ENCODE peak calls at places on chromosomes 7 and 10, in four cellular contexts. D is GM20000, O is fibroblast of lung, Z is sigmoid colon. W is an unnamed sample.

GRCh38 chr10:35502697-35503096 is 102.4 kb upstream of the GJD4 start:
- DNase-seq in O (no peak), Z (no peak), D (no peak), W (no peak)

GRCh38 chr7:55242613-55243012 is 122.5 kb upstream of the LANCL2 start:
- DNase-seq in D (no peak), Z (no peak), O (peak), W (no peak)

GRCh38 chr10:77687621-77688020 is 50.0 kb upstream of the KCNMA1 start:
- DNase-seq in Z (no peak), O (no peak), D (no peak), W (no peak)

GRCh38 chr7:76267107-76267834 is 35.2 kb upstream of the HSPB1 start:
- DNase-seq in O (no peak), D (no peak), Z (no peak), W (peak)

GRCh38 chr7:98280296-98280695 is 1.2 kb upstream of the BRI3 start:
- DNase-seq in D (no peak), O (no peak), Z (no peak), W (no peak)

GRCh38 chr7:129258649-129259389 is 34.0 kb downstream of the AHCYL2 start:
- DNase-seq in Z (no peak), D (no peak), O (peak), W (no peak)

GRCh38 chr10:14583252-14583651 is 191.4 kb downstream of the FAM107B start:
- DNase-seq in D (no peak), O (no peak), Z (no peak), W (peak)

GRCh38 chr10:119812684-119813083 is 60.0 kb downstream of the MCMBP start:
- DNase-seq in Z (no peak), D (no peak), O (no peak), W (no peak)

GRCh38 chr7:650339-651031 is 76.0 kb upstream of the DNAAF5 start:
- DNase-seq in Z (no peak), O (no peak), D (no peak), W (no peak)

GRCh38 chr10:15427836-15428414 is 56.8 kb upstream of the FAM171A1 start:
- DNase-seq in D (no peak), O (peak), Z (no peak), W (no peak)

GRCh38 chr10:33334170-33334838 is at the start of gene NRP1:
- DNase-seq in Z (peak), D (peak), O (peak), W (peak)

GRCh38 chr7:140594131-140594691 is 46.4 kb downstream of the DENND2A start:
- DNase-seq in Z (no peak), O (no peak), D (no peak), W (no peak)

GRCh38 chr10:93006435-93007039 is 54.1 kb upstream of the CYP26C1 start:
- DNase-seq in O (peak), Z (no peak), D (peak), W (no peak)

GRCh38 chr10:77801474-77802238 is 124.9 kb downstream of the DLG5 start:
- DNase-seq in Z (no peak), D (peak), O (peak), W (peak)

GRCh38 chr7:81802251-81802650 is 32.4 kb upstream of the HGF start:
- DNase-seq in Z (no peak), O (no peak), D (no peak), W (no peak)

GRCh38 chr10:75512534-75512933 is 81.1 kb downstream of the LRMDA start:
- DNase-seq in O (peak), Z (peak), D (no peak), W (no peak)

GRCh38 chr7:66359656-66360211 is 154.6 kb downstream of the TPST1 start:
- DNase-seq in Z (peak), O (no peak), D (no peak), W (no peak)

GRCh38 chr7:23022258-23022745 is 8.4 kb upstream of the HYCC1 start:
- DNase-seq in O (peak), D (no peak), Z (no peak), W (no peak)

GRCh38 chr10:35821339-35821911 is 179.3 kb upstream of the FZD8 start:
- DNase-seq in O (peak), Z (no peak), D (peak), W (no peak)

DNA sequence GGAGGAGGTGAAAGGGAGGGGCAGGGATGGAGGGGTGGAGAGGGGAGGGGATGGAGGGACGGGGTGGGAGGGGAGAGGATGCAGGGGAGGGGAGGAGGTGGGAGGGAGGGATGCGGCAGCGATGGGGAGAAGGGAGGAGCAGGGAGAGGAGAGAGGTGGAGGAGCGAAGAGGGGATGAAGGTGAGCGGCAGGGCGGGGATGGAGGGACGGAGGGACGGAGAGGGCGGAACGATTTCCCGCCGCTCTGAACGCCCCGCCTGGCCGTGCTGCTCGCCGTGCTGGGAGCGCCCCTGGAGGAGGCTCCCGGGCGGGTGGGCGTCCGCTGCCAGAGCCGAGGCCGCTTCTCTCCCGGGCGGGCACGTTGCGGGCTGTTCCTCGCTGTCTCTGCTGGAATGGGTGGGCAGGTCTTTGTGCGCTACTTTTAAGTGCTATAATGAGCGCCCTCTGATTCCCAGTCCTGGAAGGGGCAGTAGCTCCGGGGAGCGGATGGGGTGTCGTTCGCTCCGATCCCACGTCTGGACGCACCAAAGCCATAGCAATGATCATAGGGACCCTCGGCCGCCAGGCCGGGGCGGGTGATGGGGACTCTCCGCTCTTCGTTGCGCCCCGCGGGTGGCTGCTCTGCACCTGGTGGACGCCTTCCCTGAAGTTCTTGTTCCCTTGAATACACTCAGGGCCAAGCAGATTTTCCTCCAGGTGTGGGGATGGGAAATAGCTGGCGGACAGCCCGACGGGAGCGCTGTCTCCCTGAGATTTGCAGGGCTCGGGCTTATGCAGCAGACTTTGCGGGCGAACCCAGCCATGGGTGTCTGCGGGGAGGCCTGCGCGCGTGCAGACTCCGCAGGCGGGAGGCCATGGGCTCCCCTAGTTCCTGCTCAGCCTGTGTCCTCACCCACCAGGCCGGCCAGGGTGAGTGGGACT is 81.1 kb upstream of the CPXM2 start:
- DNase-seq in Z (no peak), O (no peak), D (no peak), W (no peak)
- TF ChIP-seq CTCF in Z (no peak), O (no peak), D (no peak), W (no peak)

GRCh38 chr7:7521259-7521658 is 14.4 kb downstream of the COL28A1 start:
- DNase-seq in Z (no peak), D (no peak), O (no peak), W (peak)
- TF ChIP-seq CTCF in Z (no peak), D (no peak), O (no peak), W (no peak)

GRCh38 chr10:124252097-124252715 is 158.8 kb upstream of the CHST15 start:
- DNase-seq in D (no peak), Z (no peak), O (no peak), W (no peak)

GRCh38 chr10:124253006-124253405 is 159.6 kb upstream of the CHST15 start:
- DNase-seq in O (no peak), D (no peak), Z (no peak), W (no peak)

GRCh38 chr10:124256151-124256550 is 162.6 kb downstream of the OAT start:
- DNase-seq in Z (no peak), D (no peak), O (no peak), W (no peak)

GRCh38 chr10:124255556-124255955 is 162.2 kb upstream of the CHST15 start:
- DNase-seq in D (no peak), O (no peak), Z (peak), W (no peak)

DNA sequence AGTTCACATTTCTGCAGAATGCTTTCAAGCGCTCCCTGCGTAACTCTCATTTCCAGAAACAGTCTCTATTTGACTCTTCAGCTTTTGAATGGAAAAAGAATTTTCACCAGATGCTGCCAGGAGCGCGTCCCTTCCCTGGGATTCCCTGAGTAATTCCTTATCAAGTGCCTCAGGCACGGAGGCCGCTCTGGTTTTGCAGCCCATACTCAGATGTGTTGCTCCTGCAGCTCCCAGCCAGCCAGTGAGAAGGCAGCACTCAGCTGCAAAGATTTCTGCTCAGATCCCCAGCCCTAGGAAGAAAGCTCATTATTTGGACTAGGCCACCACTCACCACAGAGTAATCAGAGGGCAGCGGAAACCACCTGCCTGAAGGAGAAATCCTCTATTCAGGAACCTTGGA is 161.1 kb upstream of the CHST15 start:
- DNase-seq in Z (no peak), D (no peak), O (no peak), W (no peak)
- TF ChIP-seq CTCF in Z (no peak), D (no peak), O (no peak), W (no peak)

DNA sequence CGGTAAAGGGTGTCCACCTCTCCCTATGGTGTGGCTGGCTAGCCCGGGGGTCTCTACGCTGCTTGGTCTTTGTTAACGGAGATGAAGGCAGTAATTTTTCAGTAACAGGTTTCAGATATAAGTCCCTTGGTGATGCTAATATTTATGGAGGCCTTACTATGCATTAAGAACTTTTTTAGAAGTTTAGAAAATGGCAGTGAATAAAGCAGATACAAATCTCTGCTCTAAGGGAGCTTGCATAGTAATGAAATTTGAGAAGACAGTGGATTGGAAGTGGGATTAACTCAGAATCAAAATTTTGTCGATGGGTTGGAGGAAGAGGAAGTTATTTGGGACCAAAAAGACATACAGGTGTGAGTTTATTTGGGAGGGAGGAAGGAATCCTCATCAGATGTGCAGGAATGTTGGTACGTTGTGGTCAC is 445 bp downstream of the SSBP1 start:
- DNase-seq in O (no peak), D (no peak), Z (no peak), W (no peak)
- TF ChIP-seq CTCF in O (peak), D (no peak), Z (no peak), W (no peak)

DNA sequence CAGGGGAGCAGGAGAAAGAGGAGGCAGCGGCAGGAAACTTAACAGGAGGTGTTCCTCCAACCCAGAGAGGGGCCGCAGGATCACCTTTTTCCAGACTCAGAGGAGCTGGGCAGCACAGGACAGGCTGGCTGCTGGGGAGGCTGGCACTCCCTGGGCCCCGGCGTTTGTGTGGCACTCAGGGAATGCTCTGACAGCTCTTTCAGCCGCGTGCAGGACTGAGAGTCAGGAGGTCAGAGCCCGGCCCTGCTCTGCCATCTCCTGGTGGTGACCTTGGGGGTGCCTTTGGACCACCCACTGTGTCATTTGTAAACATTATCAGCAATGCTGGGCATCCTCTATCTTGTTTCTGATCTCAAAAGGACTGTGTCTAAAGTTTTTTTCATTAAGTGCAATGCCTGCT is 87.6 kb downstream of the CDH23 start:
- DNase-seq in Z (no peak), D (no peak), O (no peak), W (no peak)
- TF ChIP-seq CTCF in Z (no peak), D (no peak), O (no peak), W (no peak)

GRCh38 chr10:28592953-28593352 is 60.0 kb downstream of the WAC start:
- DNase-seq in D (no peak), Z (no peak), O (peak), W (no peak)

GRCh38 chr10:28585076-28585475 is 52.2 kb downstream of the WAC start:
- DNase-seq in O (no peak), D (no peak), Z (no peak), W (no peak)

GRCh38 chr10:28587270-28587969 is 54.5 kb downstream of the WAC start:
- DNase-seq in O (peak), Z (no peak), D (no peak), W (no peak)

GRCh38 chr10:28586176-28586575 is 53.3 kb downstream of the WAC start:
- DNase-seq in O (no peak), Z (no peak), D (no peak), W (no peak)

DNA sequence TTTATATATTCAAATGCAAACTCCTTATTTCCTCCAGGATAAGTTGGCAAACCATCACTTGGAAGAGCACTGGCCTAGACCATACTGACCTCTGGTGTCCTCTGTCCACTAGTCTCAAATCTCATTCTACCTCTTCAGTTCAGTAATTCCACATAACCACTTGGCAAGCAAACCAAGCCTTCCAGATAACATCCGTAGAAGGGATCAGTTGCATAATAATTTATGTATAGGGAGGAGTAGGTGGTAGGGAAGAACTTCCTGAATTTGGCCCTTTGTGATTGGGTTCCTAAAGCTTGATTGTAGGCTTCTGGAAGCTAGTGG is 55.0 kb downstream of the WAC start:
- DNase-seq in O (peak), Z (no peak), D (no peak), W (no peak)
- TF ChIP-seq CTCF in O (peak), Z (no peak), D (no peak), W (no peak)